ENCODE peak calls at places on chromosomes 5 and 9, in nine cellular contexts. Q is suprapubic skin, X is mammary epithelial cell, R is upper lobe of right lung, S is neural progenitor cell, J is HFF-Myc, U is fibroblast of lung, E is fibroblast of villous mesenchyme, D is endodermal cell. Y is an unnamed sample.

GRCh38 chr9:13083973-13084528 is 195.4 kb downstream of the MPDZ start:
- DNase-seq in Q (no peak), S (no peak), D (no peak), J (peak), E (peak), U (peak), R (no peak), X (peak), Y (no peak)

GRCh38 chr9:127899200-127899943 is at the start of gene ST6GALNAC6:
- DNase-seq in R (peak), Q (no peak), J (no peak), X (peak), D (peak), E (peak), U (peak), S (peak), Y (peak)

GRCh38 chr9:5971740-5972139 is 43.7 kb downstream of the RANBP6 start:
- DNase-seq in E (no peak), U (peak), S (no peak), D (no peak), X (peak), R (no peak), J (no peak), Q (no peak), Y (no peak)

GRCh38 chr9:12775373-12775962 is 648 bp downstream of the LURAP1L start:
- DNase-seq in R (peak), S (peak), E (no peak), J (no peak), X (no peak), D (no peak), U (no peak), Q (no peak), Y (peak)

GRCh38 chr9:35826071-35826701 is 2.3 kb downstream of the FAM221B start:
- DNase-seq in U (peak), R (no peak), E (peak), J (no peak), S (peak), D (peak), Q (no peak), X (peak), Y (peak)

GRCh38 chr9:14846871-14847311 is 63.3 kb downstream of the FREM1 start:
- DNase-seq in D (peak), S (peak), Q (no peak), J (peak), R (peak), U (peak), E (peak), X (peak), Y (peak)

GRCh38 chr9:94952553-94953373 is 226.3 kb downstream of the AOPEP start:
- DNase-seq in R (no peak), J (no peak), X (peak), U (no peak), E (peak), S (no peak), Q (no peak), D (peak), Y (no peak)

GRCh38 chr9:133657120-133657661 is 21.0 kb downstream of the DBH start:
- DNase-seq in Q (no peak), E (no peak), S (no peak), U (no peak), R (no peak), J (no peak), X (no peak), D (no peak), Y (no peak)

GRCh38 chr9:91345978-91346377 is 15.7 kb downstream of the AUH start:
- DNase-seq in R (no peak), E (no peak), D (no peak), J (no peak), Q (no peak), U (no peak), S (no peak), X (no peak), Y (no peak)

DNA sequence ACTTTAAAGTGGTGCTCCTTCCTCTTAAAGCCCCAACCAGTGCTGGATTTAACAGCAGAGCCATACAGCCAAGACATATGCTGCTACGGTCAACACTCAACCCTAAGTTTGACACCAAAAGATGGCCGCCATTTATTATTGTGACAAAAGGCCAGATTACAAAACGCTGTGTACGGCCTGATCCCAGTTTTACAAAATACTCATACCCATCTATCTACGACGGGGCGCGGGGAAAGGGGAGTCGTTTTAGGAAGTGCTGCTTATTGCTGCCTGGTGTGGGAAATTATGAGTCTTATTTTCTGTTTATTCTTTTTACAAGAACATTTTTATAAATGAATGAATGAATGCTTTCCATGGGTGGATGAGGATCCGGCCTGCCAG is 520 bp upstream of the IDNK start:
- DNase-seq in J (no peak), Q (no peak), X (no peak), E (peak), U (no peak), D (no peak), S (no peak), R (no peak), Y (no peak)
- H3K4me3 ChIP-seq in J (peak), Q (peak), X (peak), E (peak), U (peak), D (peak), S (peak), R (peak), Y (peak)

DNA sequence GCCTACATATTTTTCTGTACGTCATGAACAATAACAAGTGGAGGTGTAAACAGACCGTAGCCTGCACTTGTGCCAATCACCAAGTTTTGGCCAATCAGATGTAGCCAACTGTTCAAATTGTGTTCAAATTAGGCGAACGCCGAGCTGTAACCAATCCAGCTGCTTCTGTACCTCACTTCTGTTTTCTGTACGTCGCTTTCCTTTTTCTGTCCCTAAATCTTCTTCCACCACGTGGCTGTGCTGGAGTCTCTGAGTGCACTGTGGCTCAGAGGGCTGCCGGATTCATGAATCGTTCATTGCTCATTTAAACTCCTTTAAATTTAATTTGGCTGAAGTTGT is 26.4 kb downstream of the TRIM14 start:
- DNase-seq in S (no peak), R (no peak), D (no peak), X (no peak), U (no peak), J (no peak), Q (no peak), E (no peak), Y (no peak)
- H3K4me3 ChIP-seq in S (no peak), R (no peak), D (no peak), X (no peak), U (no peak), J (no peak), Q (no peak), E (no peak), Y (no peak)

GRCh38 chr9:78291240-78291915 is 5.5 kb upstream of the PSAT1 start:
- DNase-seq in U (peak), Q (no peak), D (no peak), X (no peak), S (no peak), J (no peak), E (no peak), R (no peak), Y (no peak)
- H3K4me3 ChIP-seq in U (no peak), Q (no peak), D (no peak), X (no peak), S (no peak), J (no peak), E (no peak), R (no peak), Y (no peak)

GRCh38 chr5:169302046-169302445 is 1.1 kb upstream of the SLIT3 start:
- DNase-seq in X (no peak), J (no peak), S (no peak), E (no peak), D (no peak), R (no peak), U (no peak), Q (no peak), Y (no peak)

GRCh38 chr5:169301386-169301930 is 519 bp upstream of the SLIT3 start:
- DNase-seq in U (no peak), E (no peak), S (peak), X (no peak), D (peak), R (no peak), J (no peak), Q (no peak), Y (no peak)

GRCh38 chr5:169299651-169300467 is 1.1 kb downstream of the SLIT3 start:
- DNase-seq in S (peak), Q (no peak), X (peak), R (no peak), U (peak), J (no peak), D (peak), E (no peak), Y (no peak)

GRCh38 chr5:169299146-169299545 is 1.8 kb downstream of the SLIT3 start:
- DNase-seq in J (no peak), S (no peak), D (no peak), Q (no peak), E (no peak), R (no peak), U (peak), X (peak), Y (no peak)

DNA sequence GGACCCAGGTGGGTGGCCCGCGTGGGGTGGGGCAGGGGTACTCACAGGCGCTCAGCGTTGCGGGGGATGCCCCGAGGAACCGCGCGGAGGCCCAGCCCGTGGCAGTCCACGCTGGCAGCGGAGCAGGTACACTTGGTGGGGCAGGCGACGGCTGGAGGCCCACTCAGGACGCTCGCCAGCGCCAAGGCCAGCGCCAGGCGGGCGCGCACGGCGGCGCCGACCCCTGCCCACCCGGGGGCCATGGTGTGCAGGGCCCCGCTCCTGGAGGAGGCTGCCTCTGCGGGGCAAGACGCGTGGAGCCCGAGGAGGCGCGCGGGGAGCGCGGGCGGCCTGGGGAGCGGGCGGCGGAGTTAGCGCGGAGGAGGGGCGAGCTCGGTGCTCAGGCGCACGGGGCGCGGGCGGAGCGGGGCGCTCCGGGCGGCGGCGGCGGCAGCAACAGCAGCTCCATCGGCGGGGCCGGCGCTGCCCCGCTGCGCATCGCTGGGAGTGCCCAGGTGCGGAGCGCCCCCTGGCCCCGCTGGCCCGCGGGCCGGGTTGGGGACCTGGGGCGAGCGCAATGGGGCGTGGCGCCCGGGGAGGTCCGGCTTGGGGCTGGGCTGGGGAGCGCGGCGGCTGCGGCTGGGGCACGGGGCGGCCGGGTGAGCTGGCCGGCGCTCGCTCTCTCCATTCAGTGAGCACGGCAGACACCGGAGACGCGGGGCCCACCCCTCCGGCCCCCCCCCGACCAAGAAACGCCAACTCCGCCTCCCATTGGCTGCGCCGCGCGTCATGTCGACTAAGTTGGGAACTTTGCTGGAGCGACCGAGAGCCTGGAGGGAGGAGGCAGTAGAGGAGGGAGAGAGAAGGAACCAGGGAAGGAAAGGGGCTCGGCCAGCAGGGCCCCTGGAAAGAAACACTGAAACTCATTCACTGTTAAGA is at the start of gene SLIT3:
- DNase-seq in S (peak), E (peak), J (no peak), X (peak), D (peak), U (peak), R (peak), Q (no peak), Y (no peak)
- H3K4me3 ChIP-seq in S (peak), E (peak), J (peak), X (peak), D (peak), U (peak), R (peak), Q (peak), Y (no peak)

DNA sequence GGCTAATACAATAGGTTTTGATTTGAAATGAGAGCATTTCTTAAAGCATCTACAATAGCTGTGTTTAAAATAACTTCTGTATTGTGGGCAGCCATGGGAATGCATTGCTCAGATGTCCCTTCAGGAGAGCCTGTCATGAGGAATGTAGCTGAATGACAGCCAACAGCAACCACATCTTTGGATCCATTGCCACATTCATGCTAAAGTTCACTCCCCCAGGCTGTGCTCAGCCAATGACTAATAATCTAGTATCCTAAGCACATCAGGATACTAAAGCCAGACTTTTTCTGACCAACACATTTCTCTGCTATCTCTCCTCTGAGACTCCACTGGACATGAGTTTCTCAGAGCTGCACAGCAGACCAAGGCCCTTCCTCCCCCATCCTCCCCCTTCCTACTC is 45.5 kb downstream of the HTR1A start:
- DNase-seq in Q (no peak), R (no peak), E (no peak), S (no peak), X (peak), J (no peak), D (no peak), U (no peak), Y (no peak)
- H3K4me3 ChIP-seq in Q (no peak), R (no peak), E (no peak), S (no peak), X (no peak), J (no peak), D (no peak), U (no peak), Y (no peak)

DNA sequence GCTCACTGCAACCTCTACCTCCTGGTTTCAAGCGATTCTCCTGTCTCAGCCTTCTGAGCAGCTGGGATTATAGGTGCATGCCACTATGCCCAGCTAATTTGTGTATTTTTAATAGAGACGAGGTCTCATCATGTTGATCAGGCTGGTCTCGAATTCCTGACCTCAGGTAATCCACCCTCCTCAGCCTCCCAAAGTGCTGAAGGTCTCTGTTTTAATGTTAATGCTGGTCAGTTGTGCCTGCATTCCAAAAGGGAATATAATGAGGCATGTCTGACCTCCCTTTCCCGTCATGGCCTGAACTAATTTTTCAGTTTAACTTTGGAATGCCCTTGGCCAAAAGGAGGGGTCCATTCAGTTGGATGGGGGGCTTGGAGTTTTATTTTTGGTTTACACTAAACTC is 1175.4 kb downstream of the MAT2B start:
- DNase-seq in S (no peak), E (no peak), U (no peak), X (no peak), Q (no peak), R (no peak), J (no peak), D (no peak), Y (no peak)
- H3K4me3 ChIP-seq in S (no peak), E (no peak), U (no peak), X (no peak), Q (no peak), R (no peak), J (no peak), D (peak), Y (no peak)

Y was measured in WERI-Rb-1.